ENCODE peak calls at places on chromosome 2, in six cellular contexts. D is IMR-90, Y is fibroblast of lung, P is PC-9, Z is GM23248, G is PC-3. B is an unnamed sample. For H3K27me3 and H4K20me1, the result is how much of the 10 kb centered on the place peaks cover.

GRCh38 chr2:207791579-207792243 is 22.0 kb upstream of the FZD5 start:
- DNase-seq in G (no peak), Z (no peak), D (no peak), P (no peak), Y (no peak), B (peak)

GRCh38 chr2:115678129-115678528 is 1235.7 kb downstream of the DPP10 start:
- DNase-seq in G (no peak), Y (no peak), P (no peak), D (no peak), Z (no peak), B (no peak)

GRCh38 chr2:74259191-74259590 is 60.8 kb downstream of the MTHFD2 start:
- DNase-seq in G (no peak), D (no peak), Z (no peak), P (no peak), Y (no peak), B (no peak)

GRCh38 chr2:118443596-118443995 is 355.3 kb downstream of the INSIG2 start:
- DNase-seq in D (peak), P (peak), Z (peak), G (peak), Y (peak), B (peak)

GRCh38 chr2:2238726-2239269 is 92.3 kb downstream of the MYT1L start:
- DNase-seq in Z (no peak), Y (no peak), G (no peak), P (no peak), D (no peak), B (no peak)

GRCh38 chr2:106085441-106085911 is 108.6 kb downstream of the UXS1 start:
- DNase-seq in Z (peak), P (no peak), G (peak), Y (peak), D (peak), B (peak)

GRCh38 chr2:58319481-58319880 is 78.4 kb upstream of the FANCL start:
- DNase-seq in Y (no peak), D (no peak), G (peak), P (no peak), Z (no peak), B (no peak)

GRCh38 chr2:199932312-199932855 is 21.3 kb downstream of the C2orf69 start:
- DNase-seq in Y (peak), G (no peak), D (no peak), Z (no peak), P (no peak), B (no peak)

GRCh38 chr2:176856645-176857044 is 355.9 kb upstream of the HNRNPA3 start:
- DNase-seq in G (no peak), D (no peak), P (no peak), Z (no peak), Y (no peak), B (no peak)

GRCh38 chr2:136328396-136328795 is 210.4 kb upstream of the CXCR4 start:
- DNase-seq in P (no peak), D (no peak), G (no peak), Y (no peak), Z (no peak), B (no peak)

GRCh38 chr2:37925063-37925897 is at the start of gene RMDN2:
- DNase-seq in Y (peak), G (peak), P (peak), D (peak), Z (peak), B (peak)

GRCh38 chr2:31983762-31984467 is 26.9 kb downstream of the MEMO1 start:
- DNase-seq in Z (no peak), D (peak), G (no peak), Y (no peak), P (no peak), B (no peak)

GRCh38 chr2:19675856-19676460 is 225.8 kb downstream of the TTC32 start:
- DNase-seq in Z (peak), P (peak), D (peak), G (peak), Y (no peak), B (peak)

GRCh38 chr2:10404324-10405143 is 43.6 kb downstream of the ODC1 start:
- DNase-seq in G (no peak), Z (peak), D (no peak), Y (no peak), P (no peak), B (no peak)

GRCh38 chr2:26682155-26682554 is 10.4 kb upstream of the KCNK3 start:
- DNase-seq in D (no peak), G (peak), Z (peak), Y (no peak), P (no peak), B (no peak)

GRCh38 chr2:240438810-240439697 is 3.6 kb downstream of the GPC1 start:
- DNase-seq in G (no peak), Y (no peak), D (no peak), P (no peak), Z (no peak), B (peak)

GRCh38 chr2:71941731-71942575 is 205.7 kb downstream of the CYP26B1 start:
- DNase-seq in G (no peak), P (no peak), D (no peak), Y (no peak), Z (no peak), B (no peak)

GRCh38 chr2:8685697-8686358 is 4.0 kb downstream of the ID2 start:
- DNase-seq in G (peak), P (no peak), Y (peak), Z (peak), D (peak), B (peak)

GRCh38 chr2:18362696-18363095 is 197.8 kb downstream of the RDH14 start:
- DNase-seq in P (no peak), Z (peak), D (peak), Y (peak), G (peak), B (no peak)

GRCh38 chr2:222709191-222709891 is 37.9 kb downstream of the MOGAT1 start:
- DNase-seq in G (peak), Z (peak), Y (peak), P (peak), D (peak), B (peak)

GRCh38 chr2:107197601-107198000 is 311.6 kb upstream of the ST6GAL2 start:
- DNase-seq in Y (no peak), G (no peak), Z (no peak), D (no peak), P (no peak), B (no peak)

GRCh38 chr2:69231760-69232277 is 155.2 kb downstream of the GFPT1 start:
- DNase-seq in G (no peak), Z (no peak), D (no peak), Y (no peak), P (no peak), B (no peak)

GRCh38 chr2:58939388-58939787 is 698.3 kb upstream of the FANCL start:
- DNase-seq in G (peak), P (no peak), Z (peak), Y (peak), D (peak), B (peak)

GRCh38 chr2:110755494-110756078 is 23.2 kb downstream of the ACOXL start:
- DNase-seq in G (peak), Z (peak), D (peak), Y (peak), P (no peak), B (no peak)
- H3K27me3 ChIP-seq in G (under half), Z (under half), D (under half), Y (under half), P (under half), B (under half)

GRCh38 chr2:226797289-226797988 is 2.2 kb downstream of the IRS1 start:
- DNase-seq in Y (peak), P (no peak), G (peak), D (peak), Z (peak), B (no peak)
- H3K4me3 ChIP-seq in Y (peak), P (peak), G (peak), D (peak), Z (peak), B (peak)

GRCh38 chr2:55026202-55026601 is 24.0 kb downstream of the RTN4 start:
- DNase-seq in Y (peak), Z (peak), G (no peak), D (peak), P (no peak), B (peak)

GRCh38 chr2:55030766-55031165 is 19.5 kb downstream of the RTN4 start:
- DNase-seq in P (no peak), Y (no peak), G (no peak), D (no peak), Z (no peak), B (no peak)

GRCh38 chr2:55031505-55031904 is 18.7 kb downstream of the RTN4 start:
- DNase-seq in P (no peak), Z (no peak), D (no peak), G (no peak), Y (no peak), B (no peak)

GRCh38 chr2:55027226-55027625 is 23.0 kb downstream of the RTN4 start:
- DNase-seq in G (no peak), Y (no peak), D (no peak), Z (no peak), P (no peak), B (no peak)

GRCh38 chr2:55029098-55029497 is 21.2 kb downstream of the RTN4 start:
- DNase-seq in D (no peak), P (no peak), Z (no peak), Y (no peak), G (no peak), B (no peak)
- H4K20me1 ChIP-seq in D (half or more), P (half or more), Z (half or more), Y (half or more), G (half or more), B (under half)

DNA sequence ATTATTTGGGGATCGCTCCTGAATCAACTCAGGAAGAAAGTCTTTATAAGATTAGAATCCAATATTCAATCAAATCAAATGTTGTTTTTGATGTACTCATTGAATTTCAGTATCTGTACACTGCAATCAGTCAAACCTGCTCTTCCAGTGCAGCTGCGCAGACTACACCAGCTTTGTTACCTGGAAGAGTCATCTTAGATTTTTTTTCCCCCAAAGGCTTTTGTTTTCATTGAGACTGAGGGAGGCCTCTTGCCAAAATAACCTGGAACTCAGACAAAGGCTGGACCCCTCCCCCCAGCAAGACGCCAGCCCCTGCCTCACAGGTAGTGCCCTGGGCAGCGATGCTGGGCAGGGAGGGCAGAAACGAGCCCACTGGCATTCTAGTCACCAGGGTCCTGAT is 74.8 kb downstream of the ARHGEF4 start:
- DNase-seq in G (no peak), P (no peak), Z (no peak), D (no peak), Y (no peak), B (peak)
- H3K27me3 ChIP-seq in G (under half), P (under half), Z (under half), D (under half), Y (under half), B (under half)

GRCh38 chr2:130336877-130337734 is 5.6 kb upstream of the IMP4 start:
- DNase-seq in D (peak), Z (peak), P (peak), G (peak), Y (peak), B (peak)
- H3K4me3 ChIP-seq in D (peak), Z (peak), P (peak), G (peak), Y (no peak), B (no peak)

GRCh38 chr2:241935774-241936173 is 66.2 kb downstream of the RTP5 start:
- DNase-seq in Z (no peak), D (no peak), Y (no peak), P (no peak), G (no peak), B (no peak)

GRCh38 chr2:241939541-241939940 is 70.0 kb downstream of the RTP5 start:
- DNase-seq in Z (no peak), G (no peak), P (no peak), D (no peak), Y (no peak), B (no peak)

GRCh38 chr2:241935314-241935713 is 65.8 kb downstream of the RTP5 start:
- DNase-seq in Y (peak), G (peak), Z (peak), D (peak), P (no peak), B (peak)

GRCh38 chr2:241937297-241937696 is 67.8 kb downstream of the RTP5 start:
- DNase-seq in Z (no peak), Y (no peak), P (no peak), G (no peak), D (no peak), B (no peak)

DNA sequence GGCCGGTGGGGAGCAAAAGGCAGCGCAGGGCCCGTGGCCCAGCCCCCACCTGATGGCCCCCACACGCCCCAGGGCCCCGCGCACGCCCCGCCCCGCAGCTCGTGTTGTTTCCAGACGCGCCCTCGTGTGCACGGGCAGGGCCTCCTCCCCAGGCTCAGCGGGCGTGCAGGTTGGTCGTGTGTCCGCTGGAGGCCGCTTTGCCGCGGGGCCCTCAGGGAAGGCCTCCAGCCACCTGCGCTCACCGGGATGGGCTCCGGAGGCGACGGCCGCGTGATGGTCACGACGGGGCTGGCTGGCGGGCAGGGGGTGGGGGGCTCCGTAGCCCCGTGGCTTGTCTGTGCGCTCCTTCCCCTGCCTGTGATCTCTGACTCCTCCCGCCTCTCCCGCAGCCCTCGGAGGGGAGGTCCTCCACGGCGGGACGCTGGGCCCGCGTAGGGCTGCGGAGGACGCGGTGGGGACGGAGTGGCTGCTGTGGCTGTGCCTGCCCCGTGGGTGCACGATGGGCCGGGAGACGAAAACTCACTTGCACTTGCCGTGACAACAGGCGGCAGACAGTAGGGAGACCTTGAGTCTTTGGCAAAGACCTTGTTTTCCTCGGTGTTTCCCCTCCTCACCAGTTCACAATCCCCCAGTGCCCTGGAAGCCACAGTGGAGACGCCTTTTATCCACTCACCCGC is 67.1 kb downstream of the RTP5 start:
- DNase-seq in D (no peak), Z (no peak), Y (no peak), G (no peak), P (no peak), B (no peak)
- H4K20me1 ChIP-seq in D (under half), Z (under half), Y (under half), G (under half), P (under half), B (under half)

GRCh38 chr2:20916604-20917286 is 93.8 kb upstream of the LDAH start:
- DNase-seq in Z (peak), G (no peak), D (peak), P (no peak), Y (peak), B (peak)

GRCh38 chr2:20914771-20915170 is 91.9 kb upstream of the LDAH start:
- DNase-seq in Y (no peak), D (no peak), G (no peak), Z (no peak), P (no peak), B (no peak)

GRCh38 chr2:20914087-20914486 is 91.2 kb upstream of the LDAH start:
- DNase-seq in G (no peak), D (no peak), P (no peak), Z (no peak), Y (no peak), B (no peak)

GRCh38 chr2:20913460-20913859 is 90.6 kb upstream of the LDAH start:
- DNase-seq in Z (no peak), P (no peak), G (no peak), Y (no peak), D (no peak), B (no peak)

GRCh38 chr2:20915271-20915670 is 92.4 kb upstream of the LDAH start:
- DNase-seq in P (no peak), Y (no peak), G (no peak), D (no peak), Z (no peak), B (no peak)
- H3K27me3 ChIP-seq in P (half or more), Y (under half), G (under half), D (under half), Z (under half), B (under half)

DNA sequence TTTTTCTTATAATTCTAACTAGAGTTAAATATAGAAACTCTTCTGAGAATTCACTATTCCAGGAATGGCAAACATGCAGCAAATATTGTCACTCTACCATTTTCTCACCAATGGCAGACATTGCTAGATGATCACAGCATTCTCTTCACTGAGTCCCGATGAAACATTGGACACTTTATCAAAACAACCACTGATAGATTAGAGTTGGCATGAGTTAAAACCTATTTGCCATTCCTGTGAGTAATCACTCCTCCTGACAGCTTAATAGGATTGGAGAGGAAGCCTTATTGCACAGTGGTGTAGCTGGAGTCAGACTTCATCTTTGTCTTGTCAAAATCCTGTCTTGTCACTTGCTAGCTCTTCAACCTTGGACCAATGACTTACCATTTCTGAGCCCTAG is 163.9 kb upstream of the THUMPD2 start:
- DNase-seq in P (peak), G (no peak), Z (no peak), Y (no peak), D (peak), B (peak)
- H3K4me3 ChIP-seq in P (no peak), G (no peak), Z (no peak), Y (no peak), D (no peak), B (no peak)

B was measured in mammary epithelial cell.